ENCODE peak calls at places on chromosomes 3 and 15, in ten cellular contexts. One of them, this sample, is unnamed.

GRCh38 chr3:140493271-140493670 is 184.6 kb upstream of the TRIM42 start:
- DNase-seq in testis: no peak
- DNase-seq in nephron progenitor cell: no peak
- DNase-seq in activated CD8-positive, alpha-beta T cell treated with anti-CD3 and anti-CD28 coated beads for 36 hours: no peak
- DNase-seq in endothelial cell: no peak
- DNase-seq in AG10803: no peak
- DNase-seq in fibroblast of pulmonary artery: no peak
- DNase-seq in progenitor cell of endocrine pancreas: no peak
- DNase-seq in fibroblast of mammary gland: no peak
- DNase-seq in neural progenitor cell: no peak
- DNase-seq in this sample: no peak

GRCh38 chr3:98890181-98890882 is 11.2 kb downstream of the DCBLD2 start:
- DNase-seq in AG10803: no peak
- DNase-seq in progenitor cell of endocrine pancreas: no peak
- DNase-seq in endothelial cell: no peak
- DNase-seq in fibroblast of pulmonary artery: no peak
- DNase-seq in testis: no peak
- DNase-seq in fibroblast of mammary gland: no peak
- DNase-seq in activated CD8-positive, alpha-beta T cell treated with anti-CD3 and anti-CD28 coated beads for 36 hours: no peak
- DNase-seq in neural progenitor cell: no peak
- DNase-seq in nephron progenitor cell: no peak
- DNase-seq in this sample: no peak

GRCh38 chr3:119695480-119695879 is 7.3 kb upstream of the CFAP91 start:
- DNase-seq in fibroblast of mammary gland: peak
- DNase-seq in nephron progenitor cell: no peak
- DNase-seq in endothelial cell: no peak
- DNase-seq in fibroblast of pulmonary artery: peak
- DNase-seq in AG10803: peak
- DNase-seq in neural progenitor cell: no peak
- DNase-seq in progenitor cell of endocrine pancreas: no peak
- DNase-seq in testis: peak
- DNase-seq in activated CD8-positive, alpha-beta T cell treated with anti-CD3 and anti-CD28 coated beads for 36 hours: no peak
- DNase-seq in this sample: no peak

GRCh38 chr3:44021646-44022594 is 219.8 kb upstream of the TOPAZ1 start:
- DNase-seq in nephron progenitor cell: peak
- DNase-seq in AG10803: peak
- DNase-seq in activated CD8-positive, alpha-beta T cell treated with anti-CD3 and anti-CD28 coated beads for 36 hours: no peak
- DNase-seq in neural progenitor cell: peak
- DNase-seq in fibroblast of mammary gland: peak
- DNase-seq in progenitor cell of endocrine pancreas: no peak
- DNase-seq in fibroblast of pulmonary artery: no peak
- DNase-seq in endothelial cell: peak
- DNase-seq in testis: no peak
- DNase-seq in this sample: peak

GRCh38 chr3:150922611-150923010 is 17.4 kb upstream of the MINDY4B start:
- DNase-seq in fibroblast of pulmonary artery: peak
- DNase-seq in AG10803: no peak
- DNase-seq in progenitor cell of endocrine pancreas: no peak
- DNase-seq in neural progenitor cell: peak
- DNase-seq in nephron progenitor cell: peak
- DNase-seq in activated CD8-positive, alpha-beta T cell treated with anti-CD3 and anti-CD28 coated beads for 36 hours: no peak
- DNase-seq in testis: peak
- DNase-seq in fibroblast of mammary gland: no peak
- DNase-seq in endothelial cell: no peak
- DNase-seq in this sample: no peak

GRCh38 chr15:52257734-52258062 is 37.9 kb downstream of the MYO5C start:
- DNase-seq in fibroblast of mammary gland: peak
- DNase-seq in nephron progenitor cell: peak
- DNase-seq in progenitor cell of endocrine pancreas: no peak
- DNase-seq in neural progenitor cell: peak
- DNase-seq in activated CD8-positive, alpha-beta T cell treated with anti-CD3 and anti-CD28 coated beads for 36 hours: no peak
- DNase-seq in fibroblast of pulmonary artery: peak
- DNase-seq in endothelial cell: no peak
- DNase-seq in testis: no peak
- DNase-seq in AG10803: peak
- DNase-seq in this sample: no peak

GRCh38 chr3:52123106-52123708 is 31.0 kb downstream of the POC1A start:
- DNase-seq in fibroblast of pulmonary artery: peak
- DNase-seq in activated CD8-positive, alpha-beta T cell treated with anti-CD3 and anti-CD28 coated beads for 36 hours: peak
- DNase-seq in testis: peak
- DNase-seq in AG10803: peak
- DNase-seq in neural progenitor cell: peak
- DNase-seq in endothelial cell: peak
- DNase-seq in fibroblast of mammary gland: peak
- DNase-seq in nephron progenitor cell: peak
- DNase-seq in progenitor cell of endocrine pancreas: peak
- DNase-seq in this sample: peak

GRCh38 chr15:94033014-94033682 is 198.2 kb upstream of the MCTP2 start:
- DNase-seq in progenitor cell of endocrine pancreas: no peak
- DNase-seq in endothelial cell: no peak
- DNase-seq in neural progenitor cell: no peak
- DNase-seq in fibroblast of mammary gland: no peak
- DNase-seq in AG10803: no peak
- DNase-seq in testis: no peak
- DNase-seq in nephron progenitor cell: no peak
- DNase-seq in fibroblast of pulmonary artery: no peak
- DNase-seq in activated CD8-positive, alpha-beta T cell treated with anti-CD3 and anti-CD28 coated beads for 36 hours: no peak
- DNase-seq in this sample: no peak

GRCh38 chr3:88059380-88060160 is 515 bp downstream of the ZNF654 start:
- DNase-seq in neural progenitor cell: peak
- DNase-seq in AG10803: no peak
- DNase-seq in testis: peak
- DNase-seq in fibroblast of pulmonary artery: no peak
- DNase-seq in fibroblast of mammary gland: no peak
- DNase-seq in progenitor cell of endocrine pancreas: no peak
- DNase-seq in activated CD8-positive, alpha-beta T cell treated with anti-CD3 and anti-CD28 coated beads for 36 hours: no peak
- DNase-seq in nephron progenitor cell: peak
- DNase-seq in endothelial cell: no peak
- DNase-seq in this sample: peak

DNA sequence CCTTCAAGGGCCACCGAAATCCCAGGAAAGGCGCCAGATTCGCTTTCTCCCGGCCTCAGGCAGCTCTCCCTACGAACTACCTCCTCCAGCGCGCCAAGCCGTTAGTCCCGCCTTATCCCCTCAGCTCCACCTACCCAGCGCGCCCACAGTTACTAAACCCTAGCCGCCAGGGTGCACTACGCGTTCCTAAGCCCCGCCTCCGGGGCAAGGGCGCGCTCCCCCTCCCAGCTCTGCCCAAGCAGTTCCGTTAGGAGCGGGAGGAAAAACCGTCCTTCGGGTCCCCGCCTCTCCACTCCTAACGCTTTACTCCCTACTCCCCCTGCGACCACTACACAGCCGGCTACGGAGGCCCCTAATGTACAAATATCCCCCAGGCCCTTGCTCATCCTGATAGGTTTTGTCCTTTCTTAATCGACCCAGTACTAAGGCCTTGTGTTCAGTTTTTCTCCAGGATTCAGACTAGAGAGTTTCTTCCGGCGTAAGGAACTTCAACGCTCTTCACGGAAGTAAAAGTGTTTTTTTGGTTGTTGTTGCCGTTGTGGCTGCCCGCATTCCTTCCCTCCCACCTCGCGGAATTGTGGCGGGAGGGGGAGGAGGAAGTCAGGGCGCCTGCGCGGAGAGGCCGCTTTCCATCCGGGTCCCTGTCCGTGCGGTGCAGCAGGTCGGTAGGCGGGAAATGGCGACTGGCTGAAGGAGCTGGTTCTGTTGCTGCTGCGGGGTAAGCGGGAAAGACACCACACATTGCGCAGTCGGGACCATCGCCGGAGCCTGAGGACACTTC is at the start of gene CTDSPL2:
- DNase-seq in testis: peak
- DNase-seq in fibroblast of mammary gland: peak
- DNase-seq in endothelial cell: peak
- DNase-seq in AG10803: peak
- DNase-seq in progenitor cell of endocrine pancreas: peak
- DNase-seq in activated CD8-positive, alpha-beta T cell treated with anti-CD3 and anti-CD28 coated beads for 36 hours: peak
- DNase-seq in fibroblast of pulmonary artery: peak
- DNase-seq in neural progenitor cell: peak
- DNase-seq in nephron progenitor cell: peak
- DNase-seq in this sample: peak
- TF ChIP-seq CTCF in testis: peak
- TF ChIP-seq CTCF in fibroblast of mammary gland: peak
- TF ChIP-seq CTCF in endothelial cell: no peak
- TF ChIP-seq CTCF in AG10803: no peak
- TF ChIP-seq CTCF in progenitor cell of endocrine pancreas: peak
- TF ChIP-seq CTCF in activated CD8-positive, alpha-beta T cell treated with anti-CD3 and anti-CD28 coated beads for 36 hours: no peak
- TF ChIP-seq CTCF in fibroblast of pulmonary artery: peak
- TF ChIP-seq CTCF in neural progenitor cell: peak
- TF ChIP-seq CTCF in nephron progenitor cell: no peak
- TF ChIP-seq CTCF in this sample: peak

GRCh38 chr3:17339233-17339632 is 403.2 kb downstream of the TBC1D5 start:
- DNase-seq in testis: no peak
- DNase-seq in endothelial cell: no peak
- DNase-seq in neural progenitor cell: no peak
- DNase-seq in fibroblast of pulmonary artery: no peak
- DNase-seq in activated CD8-positive, alpha-beta T cell treated with anti-CD3 and anti-CD28 coated beads for 36 hours: no peak
- DNase-seq in AG10803: peak
- DNase-seq in fibroblast of mammary gland: no peak
- DNase-seq in nephron progenitor cell: no peak
- DNase-seq in progenitor cell of endocrine pancreas: no peak
- DNase-seq in this sample: no peak

GRCh38 chr3:17342126-17342525 is 400.3 kb downstream of the TBC1D5 start:
- DNase-seq in fibroblast of mammary gland: no peak
- DNase-seq in activated CD8-positive, alpha-beta T cell treated with anti-CD3 and anti-CD28 coated beads for 36 hours: no peak
- DNase-seq in nephron progenitor cell: no peak
- DNase-seq in fibroblast of pulmonary artery: no peak
- DNase-seq in neural progenitor cell: no peak
- DNase-seq in testis: no peak
- DNase-seq in progenitor cell of endocrine pancreas: no peak
- DNase-seq in endothelial cell: no peak
- DNase-seq in AG10803: no peak
- DNase-seq in this sample: no peak

GRCh38 chr3:17336291-17336690 is 406.1 kb downstream of the TBC1D5 start:
- DNase-seq in nephron progenitor cell: no peak
- DNase-seq in testis: peak
- DNase-seq in activated CD8-positive, alpha-beta T cell treated with anti-CD3 and anti-CD28 coated beads for 36 hours: no peak
- DNase-seq in fibroblast of mammary gland: peak
- DNase-seq in fibroblast of pulmonary artery: peak
- DNase-seq in AG10803: peak
- DNase-seq in progenitor cell of endocrine pancreas: no peak
- DNase-seq in endothelial cell: no peak
- DNase-seq in neural progenitor cell: no peak
- DNase-seq in this sample: no peak

GRCh38 chr3:17340693-17341092 is 401.7 kb downstream of the TBC1D5 start:
- DNase-seq in testis: no peak
- DNase-seq in activated CD8-positive, alpha-beta T cell treated with anti-CD3 and anti-CD28 coated beads for 36 hours: no peak
- DNase-seq in progenitor cell of endocrine pancreas: no peak
- DNase-seq in nephron progenitor cell: no peak
- DNase-seq in fibroblast of pulmonary artery: no peak
- DNase-seq in neural progenitor cell: no peak
- DNase-seq in fibroblast of mammary gland: no peak
- DNase-seq in endothelial cell: no peak
- DNase-seq in AG10803: no peak
- DNase-seq in this sample: no peak

GRCh38 chr3:17340261-17340660 is 402.2 kb downstream of the TBC1D5 start:
- DNase-seq in nephron progenitor cell: no peak
- DNase-seq in activated CD8-positive, alpha-beta T cell treated with anti-CD3 and anti-CD28 coated beads for 36 hours: no peak
- DNase-seq in fibroblast of mammary gland: no peak
- DNase-seq in endothelial cell: no peak
- DNase-seq in testis: no peak
- DNase-seq in fibroblast of pulmonary artery: no peak
- DNase-seq in AG10803: no peak
- DNase-seq in neural progenitor cell: no peak
- DNase-seq in progenitor cell of endocrine pancreas: no peak
- DNase-seq in this sample: no peak
- TF ChIP-seq CTCF in nephron progenitor cell: no peak
- TF ChIP-seq CTCF in activated CD8-positive, alpha-beta T cell treated with anti-CD3 and anti-CD28 coated beads for 36 hours: no peak
- TF ChIP-seq CTCF in fibroblast of mammary gland: no peak
- TF ChIP-seq CTCF in endothelial cell: no peak
- TF ChIP-seq CTCF in testis: no peak
- TF ChIP-seq CTCF in fibroblast of pulmonary artery: no peak
- TF ChIP-seq CTCF in AG10803: no peak
- TF ChIP-seq CTCF in neural progenitor cell: no peak
- TF ChIP-seq CTCF in progenitor cell of endocrine pancreas: no peak
- TF ChIP-seq CTCF in this sample: no peak

DNA sequence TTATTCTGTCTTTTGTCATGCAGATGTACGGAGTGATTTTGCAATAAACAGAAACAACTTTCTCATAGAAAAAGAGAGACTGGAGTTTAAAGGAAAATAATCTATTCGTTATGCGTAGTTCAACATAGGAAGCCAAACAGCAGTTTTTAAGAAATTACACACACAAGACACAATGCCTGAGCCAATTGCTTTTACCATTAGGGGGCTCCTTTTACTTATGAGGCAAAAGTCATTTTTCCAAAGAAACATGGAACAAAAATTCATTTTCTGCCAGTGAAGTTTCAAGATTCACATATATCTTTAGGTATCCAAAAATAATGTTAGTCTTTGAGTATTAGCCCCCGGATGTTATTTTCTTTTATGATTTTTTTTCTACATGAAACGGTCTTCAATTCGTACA is 10.7 kb downstream of the CNTN6 start:
- DNase-seq in endothelial cell: no peak
- DNase-seq in neural progenitor cell: no peak
- DNase-seq in fibroblast of pulmonary artery: no peak
- DNase-seq in AG10803: no peak
- DNase-seq in nephron progenitor cell: no peak
- DNase-seq in fibroblast of mammary gland: peak
- DNase-seq in testis: no peak
- DNase-seq in progenitor cell of endocrine pancreas: no peak
- DNase-seq in activated CD8-positive, alpha-beta T cell treated with anti-CD3 and anti-CD28 coated beads for 36 hours: no peak
- DNase-seq in this sample: no peak
- TF ChIP-seq CTCF in endothelial cell: no peak
- TF ChIP-seq CTCF in neural progenitor cell: peak
- TF ChIP-seq CTCF in fibroblast of pulmonary artery: peak
- TF ChIP-seq CTCF in AG10803: peak
- TF ChIP-seq CTCF in nephron progenitor cell: no peak
- TF ChIP-seq CTCF in fibroblast of mammary gland: peak
- TF ChIP-seq CTCF in testis: no peak
- TF ChIP-seq CTCF in progenitor cell of endocrine pancreas: peak
- TF ChIP-seq CTCF in activated CD8-positive, alpha-beta T cell treated with anti-CD3 and anti-CD28 coated beads for 36 hours: no peak
- TF ChIP-seq CTCF in this sample: no peak

DNA sequence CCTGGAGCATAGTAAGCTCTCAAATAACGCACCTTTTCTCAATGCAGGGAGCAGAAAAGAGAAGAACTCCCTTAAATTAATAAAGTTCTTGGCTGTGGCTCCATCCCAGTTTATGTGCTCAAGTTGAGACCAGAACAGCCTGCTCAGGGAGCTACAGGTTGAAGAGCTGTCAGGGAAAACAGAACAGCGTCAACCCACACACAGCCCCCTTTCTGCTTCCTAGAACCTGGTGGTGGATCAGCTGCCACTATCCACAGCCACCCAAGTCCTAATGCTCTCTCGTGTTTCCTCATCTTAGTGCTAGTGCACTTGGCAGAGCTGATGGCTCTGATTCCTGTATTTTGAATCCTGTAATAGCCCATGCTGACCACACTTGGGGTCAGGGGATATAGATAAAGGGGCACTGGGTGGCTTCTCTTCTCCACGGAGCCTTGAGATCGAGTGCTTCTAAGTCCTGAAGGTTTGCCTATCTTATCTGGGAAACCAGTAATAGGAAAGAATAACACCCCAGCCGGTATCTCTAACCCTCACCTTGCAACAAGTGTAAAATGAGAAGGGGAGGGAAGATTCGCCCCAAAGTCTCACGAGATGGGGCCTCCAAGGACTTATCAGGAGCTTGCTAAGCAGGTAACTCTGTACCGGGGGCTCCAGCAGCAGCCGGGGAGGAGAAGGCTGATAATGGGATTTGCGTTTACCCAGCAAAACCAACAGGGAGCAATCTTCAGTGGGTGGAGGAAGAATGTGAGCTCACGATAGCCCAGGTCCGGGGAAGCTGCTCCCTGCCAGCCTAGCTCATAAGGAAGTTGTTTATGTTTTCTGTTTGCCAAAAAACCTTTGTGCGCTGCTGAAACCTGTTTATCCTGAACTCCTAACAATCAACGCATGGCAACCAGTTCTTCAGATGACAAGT is 136.2 kb upstream of the ICE2 start:
- DNase-seq in AG10803: no peak
- DNase-seq in fibroblast of pulmonary artery: no peak
- DNase-seq in testis: no peak
- DNase-seq in fibroblast of mammary gland: no peak
- DNase-seq in activated CD8-positive, alpha-beta T cell treated with anti-CD3 and anti-CD28 coated beads for 36 hours: no peak
- DNase-seq in progenitor cell of endocrine pancreas: no peak
- DNase-seq in neural progenitor cell: peak
- DNase-seq in endothelial cell: peak
- DNase-seq in nephron progenitor cell: no peak
- DNase-seq in this sample: no peak
- TF ChIP-seq CTCF in AG10803: no peak
- TF ChIP-seq CTCF in fibroblast of pulmonary artery: no peak
- TF ChIP-seq CTCF in testis: no peak
- TF ChIP-seq CTCF in fibroblast of mammary gland: no peak
- TF ChIP-seq CTCF in activated CD8-positive, alpha-beta T cell treated with anti-CD3 and anti-CD28 coated beads for 36 hours: no peak
- TF ChIP-seq CTCF in progenitor cell of endocrine pancreas: no peak
- TF ChIP-seq CTCF in neural progenitor cell: no peak
- TF ChIP-seq CTCF in endothelial cell: no peak
- TF ChIP-seq CTCF in nephron progenitor cell: no peak
- TF ChIP-seq CTCF in this sample: no peak

This sample was measured in GM20000.